ENCODE peak calls at places on chromosomes 16 and 17, in seven cellular contexts. One of them, this sample, is unnamed.

GRCh38 chr17:58527306-58527705 is 12.9 kb upstream of the MTMR4 start:
- DNase-seq in WTC11: no peak
- DNase-seq in ovary: no peak
- DNase-seq in endothelial cell of umbilical vein: no peak
- DNase-seq in HFFc6: no peak
- DNase-seq in lung: no peak
- DNase-seq in heart left ventricle: no peak
- DNase-seq in this sample: no peak

GRCh38 chr16:22673463-22673862 is 140.5 kb upstream of the HS3ST2 start:
- DNase-seq in WTC11: no peak
- DNase-seq in ovary: no peak
- DNase-seq in endothelial cell of umbilical vein: no peak
- DNase-seq in HFFc6: no peak
- DNase-seq in lung: no peak
- DNase-seq in heart left ventricle: no peak
- DNase-seq in this sample: no peak

GRCh38 chr17:8187517-8188407 is 2.2 kb downstream of the BORCS6 start:
- DNase-seq in WTC11: peak
- DNase-seq in ovary: peak
- DNase-seq in endothelial cell of umbilical vein: peak
- DNase-seq in HFFc6: peak
- DNase-seq in lung: peak
- DNase-seq in heart left ventricle: peak
- DNase-seq in this sample: peak

GRCh38 chr17:47159315-47159714 is 29.8 kb downstream of the CDC27 start:
- DNase-seq in WTC11: no peak
- DNase-seq in ovary: no peak
- DNase-seq in endothelial cell of umbilical vein: no peak
- DNase-seq in HFFc6: no peak
- DNase-seq in lung: no peak
- DNase-seq in heart left ventricle: no peak
- DNase-seq in this sample: no peak

GRCh38 chr16:54587176-54587515 is 300.6 kb upstream of the IRX3 start:
- DNase-seq in WTC11: no peak
- DNase-seq in ovary: no peak
- DNase-seq in endothelial cell of umbilical vein: no peak
- DNase-seq in HFFc6: no peak
- DNase-seq in lung: no peak
- DNase-seq in heart left ventricle: no peak
- DNase-seq in this sample: no peak

GRCh38 chr16:30983289-30983889 is 1.6 kb upstream of the HSD3B7 start:
- DNase-seq in WTC11: no peak
- DNase-seq in ovary: no peak
- DNase-seq in endothelial cell of umbilical vein: no peak
- DNase-seq in HFFc6: no peak
- DNase-seq in lung: no peak
- DNase-seq in heart left ventricle: no peak
- DNase-seq in this sample: no peak

GRCh38 chr17:82200743-82201497 is 11.7 kb downstream of the CCDC57 start:
- DNase-seq in WTC11: no peak
- DNase-seq in ovary: no peak
- DNase-seq in endothelial cell of umbilical vein: no peak
- DNase-seq in HFFc6: no peak
- DNase-seq in lung: no peak
- DNase-seq in heart left ventricle: no peak
- DNase-seq in this sample: no peak

GRCh38 chr16:88941933-88942909 is 34.8 kb downstream of the CBFA2T3 start:
- DNase-seq in WTC11: peak
- DNase-seq in ovary: peak
- DNase-seq in endothelial cell of umbilical vein: no peak
- DNase-seq in HFFc6: no peak
- DNase-seq in lung: peak
- DNase-seq in heart left ventricle: peak
- DNase-seq in this sample: peak

GRCh38 chr16:88886915-88887521 is 20.6 kb upstream of the PABPN1L start:
- DNase-seq in WTC11: no peak
- DNase-seq in ovary: peak
- DNase-seq in endothelial cell of umbilical vein: no peak
- DNase-seq in HFFc6: no peak
- DNase-seq in lung: peak
- DNase-seq in heart left ventricle: peak
- DNase-seq in this sample: no peak

GRCh38 chr17:69997332-69997731 is 77.7 kb upstream of the KCNJ16 start:
- DNase-seq in WTC11: no peak
- DNase-seq in ovary: no peak
- DNase-seq in endothelial cell of umbilical vein: peak
- DNase-seq in HFFc6: peak
- DNase-seq in lung: no peak
- DNase-seq in heart left ventricle: no peak
- DNase-seq in this sample: no peak

GRCh38 chr17:7437369-7437863 is 1.9 kb upstream of the FGF11 start:
- DNase-seq in WTC11: no peak
- DNase-seq in ovary: no peak
- DNase-seq in endothelial cell of umbilical vein: no peak
- DNase-seq in HFFc6: no peak
- DNase-seq in lung: no peak
- DNase-seq in heart left ventricle: no peak
- DNase-seq in this sample: no peak

GRCh38 chr17:49360796-49361128 is 1.3 kb downstream of the ZNF652 start:
- DNase-seq in WTC11: no peak
- DNase-seq in ovary: no peak
- DNase-seq in endothelial cell of umbilical vein: no peak
- DNase-seq in HFFc6: peak
- DNase-seq in lung: no peak
- DNase-seq in heart left ventricle: no peak
- DNase-seq in this sample: no peak

GRCh38 chr16:69108905-69109252 is 3.4 kb downstream of the HAS3 start:
- DNase-seq in WTC11: no peak
- DNase-seq in ovary: peak
- DNase-seq in endothelial cell of umbilical vein: no peak
- DNase-seq in HFFc6: no peak
- DNase-seq in lung: no peak
- DNase-seq in heart left ventricle: no peak
- DNase-seq in this sample: no peak

GRCh38 chr17:62163847-62164246 is 98.8 kb upstream of the MED13 start:
- DNase-seq in WTC11: no peak
- DNase-seq in ovary: no peak
- DNase-seq in endothelial cell of umbilical vein: no peak
- DNase-seq in HFFc6: no peak
- DNase-seq in lung: no peak
- DNase-seq in heart left ventricle: no peak
- DNase-seq in this sample: no peak

GRCh38 chr17:65930140-65930715 is 261.7 kb downstream of the CEP112 start:
- DNase-seq in WTC11: no peak
- DNase-seq in ovary: no peak
- DNase-seq in endothelial cell of umbilical vein: no peak
- DNase-seq in HFFc6: no peak
- DNase-seq in lung: no peak
- DNase-seq in heart left ventricle: no peak
- DNase-seq in this sample: no peak

GRCh38 chr16:81883235-81883634 is 104.1 kb downstream of the PLCG2 start:
- DNase-seq in WTC11: no peak
- DNase-seq in ovary: no peak
- DNase-seq in endothelial cell of umbilical vein: no peak
- DNase-seq in HFFc6: no peak
- DNase-seq in lung: no peak
- DNase-seq in heart left ventricle: no peak
- DNase-seq in this sample: no peak

GRCh38 chr17:58279016-58279671 is 1.6 kb downstream of the MPO start:
- DNase-seq in WTC11: no peak
- DNase-seq in ovary: peak
- DNase-seq in endothelial cell of umbilical vein: no peak
- DNase-seq in HFFc6: no peak
- DNase-seq in lung: peak
- DNase-seq in heart left ventricle: peak
- DNase-seq in this sample: no peak

GRCh38 chr17:31448467-31449077 is 57.1 kb downstream of the RAB11FIP4 start:
- DNase-seq in WTC11: no peak
- DNase-seq in ovary: no peak
- DNase-seq in endothelial cell of umbilical vein: no peak
- DNase-seq in HFFc6: no peak
- DNase-seq in lung: no peak
- DNase-seq in heart left ventricle: no peak
- DNase-seq in this sample: no peak

GRCh38 chr17:31443386-31443785 is 51.9 kb downstream of the RAB11FIP4 start:
- DNase-seq in WTC11: no peak
- DNase-seq in ovary: no peak
- DNase-seq in endothelial cell of umbilical vein: no peak
- DNase-seq in HFFc6: no peak
- DNase-seq in lung: no peak
- DNase-seq in heart left ventricle: no peak
- DNase-seq in this sample: no peak

GRCh38 chr17:31444026-31444425 is 52.6 kb downstream of the RAB11FIP4 start:
- DNase-seq in WTC11: no peak
- DNase-seq in ovary: no peak
- DNase-seq in endothelial cell of umbilical vein: no peak
- DNase-seq in HFFc6: peak
- DNase-seq in lung: no peak
- DNase-seq in heart left ventricle: no peak
- DNase-seq in this sample: no peak

GRCh38 chr17:31449746-31450145 is 58.3 kb downstream of the RAB11FIP4 start:
- DNase-seq in WTC11: no peak
- DNase-seq in ovary: no peak
- DNase-seq in endothelial cell of umbilical vein: no peak
- DNase-seq in HFFc6: no peak
- DNase-seq in lung: no peak
- DNase-seq in heart left ventricle: no peak
- DNase-seq in this sample: no peak

GRCh38 chr17:31446195-31446967 is 54.9 kb downstream of the RAB11FIP4 start:
- DNase-seq in WTC11: no peak
- DNase-seq in ovary: no peak
- DNase-seq in endothelial cell of umbilical vein: no peak
- DNase-seq in HFFc6: no peak
- DNase-seq in lung: no peak
- DNase-seq in heart left ventricle: no peak
- DNase-seq in this sample: no peak
- TF ChIP-seq CTCF in WTC11: no peak
- TF ChIP-seq CTCF in ovary: no peak
- TF ChIP-seq CTCF in endothelial cell of umbilical vein: no peak
- TF ChIP-seq CTCF in HFFc6: peak
- TF ChIP-seq CTCF in lung: no peak
- TF ChIP-seq CTCF in heart left ventricle: no peak
- TF ChIP-seq CTCF in this sample: no peak

GRCh38 chr17:43917348-43918025 is 10.2 kb upstream of the MPP2 start:
- DNase-seq in WTC11: peak
- DNase-seq in ovary: peak
- DNase-seq in endothelial cell of umbilical vein: peak
- DNase-seq in HFFc6: no peak
- DNase-seq in lung: no peak
- DNase-seq in heart left ventricle: no peak
- DNase-seq in this sample: no peak
- TF ChIP-seq CTCF in WTC11: no peak
- TF ChIP-seq CTCF in ovary: no peak
- TF ChIP-seq CTCF in endothelial cell of umbilical vein: peak
- TF ChIP-seq CTCF in HFFc6: peak
- TF ChIP-seq CTCF in lung: peak
- TF ChIP-seq CTCF in heart left ventricle: peak
- TF ChIP-seq CTCF in this sample: peak

GRCh38 chr17:16467044-16467443 is 24.9 kb downstream of the LRRC75A start:
- DNase-seq in WTC11: no peak
- DNase-seq in ovary: no peak
- DNase-seq in endothelial cell of umbilical vein: no peak
- DNase-seq in HFFc6: no peak
- DNase-seq in lung: no peak
- DNase-seq in heart left ventricle: no peak
- DNase-seq in this sample: no peak

GRCh38 chr17:16466407-16466806 is 25.6 kb downstream of the LRRC75A start:
- DNase-seq in WTC11: no peak
- DNase-seq in ovary: no peak
- DNase-seq in endothelial cell of umbilical vein: no peak
- DNase-seq in HFFc6: no peak
- DNase-seq in lung: no peak
- DNase-seq in heart left ventricle: no peak
- DNase-seq in this sample: no peak

GRCh38 chr17:16468428-16468992 is 23.5 kb downstream of the LRRC75A start:
- DNase-seq in WTC11: no peak
- DNase-seq in ovary: no peak
- DNase-seq in endothelial cell of umbilical vein: no peak
- DNase-seq in HFFc6: no peak
- DNase-seq in lung: no peak
- DNase-seq in heart left ventricle: no peak
- DNase-seq in this sample: no peak

GRCh38 chr17:16465861-16466338 is 26.1 kb downstream of the LRRC75A start:
- DNase-seq in WTC11: no peak
- DNase-seq in ovary: no peak
- DNase-seq in endothelial cell of umbilical vein: no peak
- DNase-seq in HFFc6: no peak
- DNase-seq in lung: no peak
- DNase-seq in heart left ventricle: peak
- DNase-seq in this sample: no peak

DNA sequence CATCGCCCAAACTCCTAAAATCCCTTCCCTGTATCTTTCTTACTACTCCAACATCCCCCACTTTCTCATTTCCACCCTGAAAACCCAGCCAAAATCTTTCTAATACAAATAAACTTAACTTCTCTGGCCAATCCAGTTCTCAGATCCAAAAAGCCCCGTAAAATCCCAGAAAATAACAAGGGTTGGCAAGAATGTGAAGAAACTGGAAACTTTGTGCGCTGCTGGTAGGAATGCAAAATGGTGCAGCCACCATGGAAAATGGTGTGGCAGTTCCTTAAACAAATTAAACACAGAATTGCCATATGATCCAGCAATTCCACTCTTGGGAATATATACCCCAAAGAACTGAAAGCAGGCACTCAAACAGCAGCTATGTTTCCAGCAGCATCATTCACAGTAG is 24.1 kb downstream of the LRRC75A start:
- DNase-seq in WTC11: no peak
- DNase-seq in ovary: no peak
- DNase-seq in endothelial cell of umbilical vein: no peak
- DNase-seq in HFFc6: no peak
- DNase-seq in lung: no peak
- DNase-seq in heart left ventricle: no peak
- DNase-seq in this sample: no peak
- TF ChIP-seq CTCF in WTC11: no peak
- TF ChIP-seq CTCF in ovary: no peak
- TF ChIP-seq CTCF in endothelial cell of umbilical vein: no peak
- TF ChIP-seq CTCF in HFFc6: no peak
- TF ChIP-seq CTCF in lung: no peak
- TF ChIP-seq CTCF in heart left ventricle: no peak
- TF ChIP-seq CTCF in this sample: no peak

GRCh38 chr16:66961065-66961744 is at the start of gene CES3:
- DNase-seq in WTC11: peak
- DNase-seq in ovary: peak
- DNase-seq in endothelial cell of umbilical vein: peak
- DNase-seq in HFFc6: peak
- DNase-seq in lung: peak
- DNase-seq in heart left ventricle: no peak
- DNase-seq in this sample: peak
- TF ChIP-seq CTCF in WTC11: peak
- TF ChIP-seq CTCF in ovary: no peak
- TF ChIP-seq CTCF in endothelial cell of umbilical vein: peak
- TF ChIP-seq CTCF in HFFc6: peak
- TF ChIP-seq CTCF in lung: peak
- TF ChIP-seq CTCF in heart left ventricle: peak
- TF ChIP-seq CTCF in this sample: peak